ENCODE peak calls at places on chromosome 19, in seven cellular contexts. P is GM20000, N is GM12891, O is amniotic stem cell, W is NCI-H1105, S is astrocyte of the cerebellum, B is NCI-H82. X is an unnamed sample.

GRCh38 chr19:14428882-14429416 is 4.2 kb upstream of the PKN1 start:
- DNase-seq in P (no peak), W (no peak), O (no peak), S (no peak), B (no peak), N (no peak), X (no peak)

GRCh38 chr19:56671613-56671994 is at the start of gene ZNF835:
- DNase-seq in O (no peak), N (peak; percentile 39), B (peak; percentile 92), P (no peak), W (no peak), S (peak; percentile 0), X (peak; percentile 59)

GRCh38 chr19:51295382-51296126 is 15.9 kb upstream of the IGLON5 start:
- DNase-seq in W (no peak), S (no peak), B (no peak), O (no peak), P (no peak), N (no peak), X (no peak)

GRCh38 chr19:4597975-4598671 is 38.6 kb upstream of the SEMA6B start:
- DNase-seq in S (no peak), P (peak; percentile 88), O (no peak), N (peak; percentile 75), W (peak; percentile 70), B (peak; percentile 68), X (peak; percentile 52)

GRCh38 chr19:45766919-45767346 is 2.1 kb downstream of the SIX5 start:
- DNase-seq in W (no peak), N (no peak), P (no peak), O (no peak), B (no peak), S (no peak), X (no peak)

GRCh38 chr19:39083983-39084731 is at the start of gene ACP7:
- DNase-seq in B (no peak), W (peak; percentile 13), P (no peak), O (no peak), S (no peak), N (no peak), X (no peak)

GRCh38 chr19:12867120-12868099 is 13.8 kb downstream of the DNASE2 start:
- DNase-seq in P (peak; percentile 97), N (peak; percentile 93), B (peak; percentile 90), W (peak; percentile 88), S (no peak), O (no peak), X (peak; percentile 70)

GRCh38 chr19:1602091-1602707 is 3.1 kb downstream of the UQCR11 start:
- DNase-seq in S (no peak), B (no peak), P (no peak), N (no peak), W (no peak), O (no peak), X (no peak)

GRCh38 chr19:36032251-36033104 is at the start of gene CLIP3:
- DNase-seq in W (peak; percentile 85), N (peak; percentile 85), B (peak; percentile 90), S (peak; percentile 11), P (peak; percentile 92), O (no peak), X (peak; percentile 27)

GRCh38 chr19:52039169-52039568 is 9.5 kb downstream of the ZNF432 start:
- DNase-seq in B (no peak), S (no peak), N (no peak), W (no peak), O (no peak), P (no peak), X (no peak)

GRCh38 chr19:29480507-29480906 is 45.3 kb upstream of the VSTM2B start:
- DNase-seq in B (no peak), O (no peak), N (no peak), S (no peak), P (no peak), W (no peak), X (no peak)

GRCh38 chr19:2381151-2381822 is 21.2 kb downstream of the TMPRSS9 start:
- DNase-seq in P (no peak), W (no peak), S (no peak), N (no peak), B (no peak), O (no peak), X (no peak)

GRCh38 chr19:39246951-39247669 is 1.5 kb downstream of the IFNL4 start:
- DNase-seq in O (no peak), N (no peak), S (no peak), B (peak; percentile 73), W (peak; percentile 27), P (no peak), X (no peak)

GRCh38 chr19:5447700-5448311 is 7.4 kb upstream of the ZNRF4 start:
- DNase-seq in B (peak; percentile 25), P (no peak), N (no peak), O (no peak), W (no peak), S (no peak), X (no peak)

GRCh38 chr19:29667941-29668340 is 2.7 kb downstream of the PLEKHF1 start:
- DNase-seq in B (peak; percentile 18), O (no peak), P (no peak), S (no peak), N (no peak), W (peak; percentile 9), X (peak; percentile 74)

GRCh38 chr19:18648971-18649310 is 12.1 kb downstream of the KLHL26 start:
- DNase-seq in N (no peak), B (no peak), O (no peak), S (no peak), P (no peak), W (no peak), X (no peak)

GRCh38 chr19:47610902-47611301 is 2.0 kb downstream of the BICRA start:
- DNase-seq in S (no peak), B (no peak), W (no peak), P (no peak), O (no peak), N (no peak), X (no peak)

GRCh38 chr19:17711851-17712250 is 7.4 kb upstream of the MAP1S start:
- DNase-seq in P (no peak), S (no peak), B (no peak), N (no peak), W (no peak), O (no peak), X (no peak)

GRCh38 chr19:21158523-21159135 is 16.8 kb downstream of the ZNF431 start:
- DNase-seq in B (no peak), S (peak; percentile 23), W (no peak), N (no peak), O (no peak), P (no peak), X (no peak)

GRCh38 chr19:4911314-4911713 is 2.0 kb downstream of the UHRF1 start:
- DNase-seq in N (no peak), O (no peak), B (peak; percentile 26), P (no peak), S (no peak), W (no peak), X (no peak)

GRCh38 chr19:20422216-20422615 is 143.4 kb downstream of the ZNF737 start:
- DNase-seq in W (no peak), N (no peak), B (peak; percentile 39), P (no peak), S (no peak), O (no peak), X (no peak)

GRCh38 chr19:3880471-3881271 is at the start of gene ATCAY:
- DNase-seq in N (no peak), S (no peak), O (no peak), P (no peak), W (peak; percentile 87), B (peak; percentile 92), X (no peak)

GRCh38 chr19:35118268-35119026 is 2.8 kb downstream of the FXYD3 start:
- DNase-seq in W (no peak), S (no peak), N (no peak), P (no peak), O (no peak), B (no peak), X (no peak)

GRCh38 chr19:48934837-48935236 is 1.3 kb downstream of the DHDH start:
- DNase-seq in N (no peak), P (no peak), O (no peak), S (no peak), W (no peak), B (no peak), X (no peak)

GRCh38 chr19:34172661-34173144 is 399 bp downstream of the LSM14A start:
- DNase-seq in B (no peak), O (no peak), W (no peak), N (no peak), P (no peak), S (no peak), X (peak; percentile 33)

GRCh38 chr19:49338691-49339363 is 3.6 kb downstream of the CD37 start:
- DNase-seq in P (peak; percentile 56), B (peak; percentile 70), W (no peak), O (no peak), N (no peak), S (no peak), X (peak; percentile 70)

GRCh38 chr19:39021063-39021462 is 11.3 kb downstream of the FBXO27 start:
- DNase-seq in N (no peak), B (no peak), P (peak; percentile 44), W (no peak), S (no peak), O (no peak), X (peak; percentile 78)

GRCh38 chr19:9818175-9818733 is 625 bp downstream of the FBXL12 start:
- DNase-seq in W (no peak), S (no peak), P (no peak), B (no peak), O (no peak), N (no peak), X (no peak)

GRCh38 chr19:40831502-40832430 is 18.5 kb downstream of the CYP2A6 start:
- DNase-seq in S (peak; percentile 29), W (no peak), N (no peak), O (peak; percentile 77), P (no peak), B (no peak), X (no peak)

GRCh38 chr19:40588110-40588854 is 11.6 kb downstream of the SHKBP1 start:
- DNase-seq in S (no peak), W (no peak), N (no peak), B (no peak), P (no peak), O (no peak), X (no peak)

GRCh38 chr19:52248256-52248655 is 21.1 kb upstream of the ZNF766 start:
- DNase-seq in W (peak; percentile 6), N (no peak), S (no peak), O (peak; percentile 5), P (no peak), B (peak; percentile 70), X (no peak)

X was measured in GM12865.